ENCODE peak calls at places on chromosomes 6 and 20, in eight cellular contexts. J, K, F, U, Y, R, V and N are unnamed samples.

GRCh38 chr20:49360242-49360968 is 82.5 kb upstream of the ZNFX1 start:
- DNase-seq in J (no peak), K (no peak), F (no peak), U (no peak), Y (no peak), R (no peak), V (no peak), N (no peak)

GRCh38 chr6:49787176-49787575 is at the start of gene PGK2:
- DNase-seq in J (no peak), K (no peak), F (no peak), U (no peak), Y (no peak), R (no peak), V (no peak), N (no peak)

GRCh38 chr6:51718533-51718932 is 368.9 kb downstream of the PKHD1 start:
- DNase-seq in J (no peak), K (no peak), F (no peak), U (no peak), Y (no peak), R (no peak), V (no peak), N (no peak)

GRCh38 chr6:31321820-31322219 is 35.2 kb downstream of the HLA-B start:
- DNase-seq in J (no peak), K (no peak), F (no peak), U (no peak), Y (no peak), R (no peak), V (no peak), N (no peak)

GRCh38 chr20:59667131-59667530 is 62.8 kb downstream of the PHACTR3 start:
- DNase-seq in J (no peak), K (no peak), F (no peak), U (no peak), Y (no peak), R (no peak), V (no peak), N (no peak)

GRCh38 chr20:8150591-8150990 is 18.5 kb downstream of the PLCB1 start:
- DNase-seq in J (no peak), K (no peak), F (no peak), U (no peak), Y (no peak), R (no peak), V (no peak), N (no peak)

GRCh38 chr6:13177617-13178506 is 150.5 kb downstream of the TBC1D7 start:
- DNase-seq in J (no peak), K (no peak), F (no peak), U (no peak), Y (no peak), R (no peak), V (no peak), N (peak)

GRCh38 chr6:158231551-158232444 is 63.6 kb downstream of the GTF2H5 start:
- DNase-seq in J (peak), K (peak), F (peak), U (no peak), Y (peak), R (peak), V (peak), N (peak)

GRCh38 chr20:44247676-44248419 is 740 bp downstream of the GDAP1L1 start:
- DNase-seq in J (no peak), K (peak), F (peak), U (no peak), Y (no peak), R (no peak), V (no peak), N (no peak)

GRCh38 chr6:3135668-3136297 is 17.3 kb downstream of the BPHL start:
- DNase-seq in J (no peak), K (no peak), F (no peak), U (no peak), Y (no peak), R (no peak), V (no peak), N (no peak)

GRCh38 chr6:33799714-33800113 is 4.1 kb downstream of the MLN start:
- DNase-seq in J (no peak), K (no peak), F (no peak), U (no peak), Y (no peak), R (no peak), V (no peak), N (no peak)

GRCh38 chr6:23655502-23655901 is 470.5 kb upstream of the NRSN1 start:
- DNase-seq in J (no peak), K (no peak), F (no peak), U (no peak), Y (no peak), R (no peak), V (no peak), N (no peak)

GRCh38 chr20:3768342-3769130 is 983 bp upstream of the ADISSP start:
- DNase-seq in J (peak), K (peak), F (peak), U (peak), Y (peak), R (peak), V (peak), N (peak)

GRCh38 chr6:152356659-152357058 is 280.5 kb downstream of the SYNE1 start:
- DNase-seq in J (no peak), K (peak), F (no peak), U (no peak), Y (no peak), R (no peak), V (no peak), N (no peak)

GRCh38 chr6:154572592-154572991 is 62.1 kb upstream of the CNKSR3 start:
- DNase-seq in J (no peak), K (no peak), F (no peak), U (no peak), Y (no peak), R (no peak), V (no peak), N (no peak)

GRCh38 chr6:83707829-83708545 is 914 bp downstream of the SNAP91 start:
- DNase-seq in J (no peak), K (no peak), F (no peak), U (no peak), Y (no peak), R (no peak), V (peak), N (no peak)

GRCh38 chr6:108581932-108582500 is 21.3 kb downstream of the FOXO3 start:
- DNase-seq in J (no peak), K (peak), F (no peak), U (no peak), Y (no peak), R (no peak), V (no peak), N (no peak)

GRCh38 chr6:28643017-28643740 is 117.5 kb downstream of the GPX5 start:
- DNase-seq in J (no peak), K (peak), F (no peak), U (no peak), Y (peak), R (no peak), V (no peak), N (no peak)

GRCh38 chr20:38926142-38926933 is at the start of gene FAM83D:
- DNase-seq in J (peak), K (peak), F (peak), U (peak), Y (peak), R (peak), V (peak), N (peak)

GRCh38 chr6:159121387-159121955 is 47.7 kb upstream of the FNDC1 start:
- DNase-seq in J (no peak), K (no peak), F (no peak), U (no peak), Y (no peak), R (no peak), V (no peak), N (no peak)

GRCh38 chr20:58219342-58219700 is 9.1 kb downstream of the ANKRD60 start:
- DNase-seq in J (no peak), K (peak), F (no peak), U (no peak), Y (no peak), R (no peak), V (no peak), N (no peak)

GRCh38 chr20:5885866-5886265 is 64.5 kb downstream of the TRMT6 start:
- DNase-seq in J (no peak), K (no peak), F (no peak), U (no peak), Y (no peak), R (no peak), V (no peak), N (no peak)

GRCh38 chr6:7264041-7264440 is 49.0 kb downstream of the SSR1 start:
- DNase-seq in J (no peak), K (no peak), F (no peak), U (no peak), Y (no peak), R (no peak), V (peak), N (no peak)

GRCh38 chr6:167575201-167575696 is 250.4 kb downstream of the TTLL2 start:
- DNase-seq in J (no peak), K (no peak), F (no peak), U (no peak), Y (no peak), R (no peak), V (no peak), N (no peak)

GRCh38 chr6:137700751-137701477 is 166.1 kb upstream of the TNFAIP3 start:
- DNase-seq in J (no peak), K (no peak), F (no peak), U (no peak), Y (no peak), R (no peak), V (no peak), N (no peak)